ENCODE peak calls at places on chromosomes 2 and 18, in four cellular contexts. One of them, this sample, is unnamed.

GRCh38 chr2:176650101-176650500 is 380.9 kb downstream of the MTX2 start:
- DNase-seq in fibroblast of lung: no peak
- DNase-seq in GM12878: no peak
- DNase-seq in MM.1S: no peak
- DNase-seq in this sample: no peak

GRCh38 chr2:226796840-226797288 is 2.8 kb downstream of the IRS1 start:
- DNase-seq in fibroblast of lung: peak; percentile 81
- DNase-seq in MM.1S: no peak
- DNase-seq in GM12878: no peak
- DNase-seq in this sample: no peak

GRCh38 chr2:225112362-225113111 is 70.3 kb upstream of the DOCK10 start:
- DNase-seq in fibroblast of lung: no peak
- DNase-seq in MM.1S: no peak
- DNase-seq in GM12878: peak; percentile 13
- DNase-seq in this sample: peak; percentile 3

GRCh38 chr2:233486357-233486756 is 80.2 kb downstream of the USP40 start:
- DNase-seq in GM12878: no peak
- DNase-seq in MM.1S: no peak
- DNase-seq in fibroblast of lung: no peak
- DNase-seq in this sample: no peak

GRCh38 chr2:233799087-233799665 is 21.0 kb downstream of the MROH2A start:
- DNase-seq in fibroblast of lung: no peak
- DNase-seq in MM.1S: no peak
- DNase-seq in GM12878: no peak
- DNase-seq in this sample: no peak

GRCh38 chr2:216985658-216986141 is 125.8 kb upstream of the TNP1 start:
- DNase-seq in MM.1S: no peak
- DNase-seq in GM12878: no peak
- DNase-seq in fibroblast of lung: no peak
- DNase-seq in this sample: no peak

GRCh38 chr18:3037423-3037915 is 24.5 kb upstream of the LPIN2 start:
- DNase-seq in GM12878: peak; percentile 77
- DNase-seq in fibroblast of lung: peak; percentile 76
- DNase-seq in MM.1S: peak; percentile 94
- DNase-seq in this sample: peak; percentile 69

GRCh38 chr2:215505044-215505786 is 69.3 kb upstream of the FN1 start:
- DNase-seq in fibroblast of lung: peak; percentile 55
- DNase-seq in GM12878: no peak
- DNase-seq in MM.1S: no peak
- DNase-seq in this sample: no peak

GRCh38 chr2:105409717-105410116 is 10.9 kb upstream of the FHL2 start:
- DNase-seq in MM.1S: no peak
- DNase-seq in fibroblast of lung: peak; percentile 74
- DNase-seq in GM12878: no peak
- DNase-seq in this sample: no peak

GRCh38 chr18:63162271-63163014 is 157.1 kb downstream of the BCL2 start:
- DNase-seq in fibroblast of lung: peak; percentile 72
- DNase-seq in GM12878: peak; percentile 80
- DNase-seq in MM.1S: peak; percentile 69
- DNase-seq in this sample: peak; percentile 85

GRCh38 chr2:68932392-68932791 is 20.3 kb downstream of the GKN2 start:
- DNase-seq in MM.1S: no peak
- DNase-seq in fibroblast of lung: no peak
- DNase-seq in GM12878: no peak
- DNase-seq in this sample: no peak

GRCh38 chr2:111201214-111201613 is 80.5 kb downstream of the BCL2L11 start:
- DNase-seq in MM.1S: no peak
- DNase-seq in fibroblast of lung: no peak
- DNase-seq in GM12878: peak; percentile 87
- DNase-seq in this sample: peak; percentile 49

GRCh38 chr2:12293868-12294267 is 422.9 kb upstream of the TRIB2 start:
- DNase-seq in MM.1S: no peak
- DNase-seq in GM12878: peak; percentile 84
- DNase-seq in fibroblast of lung: no peak
- DNase-seq in this sample: peak; percentile 67

DNA sequence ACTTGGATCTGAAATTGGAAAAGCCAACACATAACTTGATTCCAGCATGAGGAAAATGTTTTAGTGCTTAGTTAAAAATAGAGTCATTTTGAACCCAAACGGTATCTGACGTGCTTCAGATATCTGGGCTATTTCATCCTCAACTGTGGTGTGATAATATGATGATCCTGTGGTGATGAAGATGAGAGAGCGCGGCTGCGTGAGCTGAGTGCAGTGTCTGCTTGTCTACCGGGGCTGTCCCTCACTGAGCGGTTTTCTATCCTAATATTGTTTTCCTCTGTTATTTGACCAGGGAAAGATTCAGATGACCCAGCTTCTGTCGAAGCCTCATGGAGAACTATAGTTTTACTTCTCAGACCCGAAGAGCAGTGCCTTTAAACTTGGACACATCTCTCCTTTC is 5.8 kb downstream of the TWIST2 start:
- DNase-seq in MM.1S: no peak
- DNase-seq in GM12878: no peak
- DNase-seq in fibroblast of lung: no peak
- DNase-seq in this sample: no peak
- H3K4me3 ChIP-seq in MM.1S: no peak overlapping the region
- H3K4me3 ChIP-seq in GM12878: no peak overlapping the region
- H3K4me3 ChIP-seq in fibroblast of lung: no peak overlapping the region
- H3K4me3 ChIP-seq in this sample: no peak overlapping the region

GRCh38 chr2:240219208-240219890 is 78.9 kb upstream of the OTOS start:
- DNase-seq in MM.1S: no peak
- DNase-seq in fibroblast of lung: no peak
- DNase-seq in GM12878: no peak
- DNase-seq in this sample: no peak
- TF ChIP-seq CTCF in MM.1S: no peak
- TF ChIP-seq CTCF in fibroblast of lung: no peak
- TF ChIP-seq CTCF in GM12878: no peak
- TF ChIP-seq CTCF in this sample: no peak

GRCh38 chr2:27262379-27263286 is at the start of gene SLC30A3:
- DNase-seq in GM12878: no peak
- DNase-seq in MM.1S: peak; percentile 62
- DNase-seq in fibroblast of lung: peak; percentile 28
- DNase-seq in this sample: no peak
- H3K4me3 ChIP-seq in GM12878: peak within 1 kb of the TSS; percentile 76
- H3K4me3 ChIP-seq in MM.1S: peak within 1 kb of the TSS; percentile 65
- H3K4me3 ChIP-seq in fibroblast of lung: peak within 1 kb of the TSS; percentile 31
- H3K4me3 ChIP-seq in this sample: peak within 1 kb of the TSS; percentile 49

GRCh38 chr18:35776481-35776880 is 194.9 kb downstream of the GALNT1 start:
- DNase-seq in MM.1S: no peak
- DNase-seq in GM12878: no peak
- DNase-seq in fibroblast of lung: no peak
- DNase-seq in this sample: no peak

GRCh38 chr18:35778850-35779634 is 193.4 kb upstream of the RMP24 start:
- DNase-seq in MM.1S: no peak
- DNase-seq in GM12878: no peak
- DNase-seq in fibroblast of lung: no peak
- DNase-seq in this sample: no peak

GRCh38 chr18:35780937-35781336 is 191.5 kb upstream of the RMP24 start:
- DNase-seq in GM12878: no peak
- DNase-seq in fibroblast of lung: no peak
- DNase-seq in MM.1S: no peak
- DNase-seq in this sample: no peak

GRCh38 chr18:35775887-35776286 is 194.3 kb downstream of the GALNT1 start:
- DNase-seq in MM.1S: no peak
- DNase-seq in GM12878: no peak
- DNase-seq in fibroblast of lung: peak; percentile 6
- DNase-seq in this sample: no peak

GRCh38 chr18:35777042-35777441 is 195.4 kb upstream of the RMP24 start:
- DNase-seq in fibroblast of lung: no peak
- DNase-seq in MM.1S: no peak
- DNase-seq in GM12878: no peak
- DNase-seq in this sample: no peak
- TF ChIP-seq CTCF in fibroblast of lung: no peak
- TF ChIP-seq CTCF in MM.1S: peak; percentile 27
- TF ChIP-seq CTCF in GM12878: peak; percentile 19
- TF ChIP-seq CTCF in this sample: peak; percentile 34

DNA sequence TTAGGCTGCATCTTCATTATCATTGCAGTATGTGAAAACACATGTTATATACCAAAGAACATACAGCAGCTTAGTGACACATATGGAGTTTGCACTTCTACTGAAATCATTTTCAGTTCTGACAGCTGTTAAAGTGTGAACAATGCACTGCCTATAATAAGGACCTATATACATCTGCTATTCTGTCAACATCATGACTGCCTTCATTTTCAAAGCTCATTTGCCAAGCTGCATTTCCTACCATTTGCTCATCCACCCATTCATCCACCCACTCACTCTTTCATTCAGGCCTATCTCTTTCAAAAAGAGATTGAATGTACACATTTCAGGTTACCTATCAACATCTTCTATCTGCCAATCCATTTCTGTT is 81.7 kb upstream of the STK17B start:
- DNase-seq in MM.1S: no peak
- DNase-seq in fibroblast of lung: no peak
- DNase-seq in GM12878: no peak
- DNase-seq in this sample: no peak
- H3K4me3 ChIP-seq in MM.1S: no peak overlapping the region
- H3K4me3 ChIP-seq in fibroblast of lung: no peak overlapping the region
- H3K4me3 ChIP-seq in GM12878: no peak overlapping the region
- H3K4me3 ChIP-seq in this sample: no peak overlapping the region